ENCODE peak calls at places on chromosomes 6 and 20, in four cellular contexts. Y, H, Q and N are unnamed samples.

GRCh38 chr6:124463271-124463670 is 499.0 kb upstream of the RNF217 start:
- DNase-seq in Y (no peak), H (no peak), Q (no peak), N (no peak)

GRCh38 chr6:143221723-143222122 is 161.0 kb downstream of the AIG1 start:
- DNase-seq in Y (no peak), H (no peak), Q (no peak), N (no peak)

GRCh38 chr20:37925265-37926165 is 22.6 kb downstream of the VSTM2L start:
- DNase-seq in Y (no peak), H (no peak), Q (no peak), N (no peak)

GRCh38 chr6:107652526-107653182 is 162.7 kb downstream of the SOBP start:
- DNase-seq in Y (no peak), H (no peak), Q (no peak), N (no peak)

GRCh38 chr20:45010399-45010828 is 44.1 kb downstream of the STK4 start:
- DNase-seq in Y (no peak), H (no peak), Q (no peak), N (no peak)

GRCh38 chr6:155595264-155595663 is 139.6 kb upstream of the NOX3 start:
- DNase-seq in Y (no peak), H (no peak), Q (no peak), N (no peak)

GRCh38 chr6:111841822-111842221 is 31.4 kb downstream of the FYN start:
- DNase-seq in Y (peak; percentile 60), H (peak; percentile 31), Q (peak; percentile 83), N (no peak)

GRCh38 chr20:40930561-40930960 is 98.1 kb upstream of the TOP1 start:
- DNase-seq in Y (no peak), H (no peak), Q (no peak), N (no peak)

GRCh38 chr6:169950558-169950957 is 199.1 kb downstream of the ERMARD start:
- DNase-seq in Y (no peak), H (peak; percentile 49), Q (peak; percentile 54), N (no peak)

GRCh38 chr6:82766476-82766875 is 299.2 kb downstream of the UBE3D start:
- DNase-seq in Y (no peak), H (no peak), Q (no peak), N (no peak)

GRCh38 chr6:135144678-135145508 is 36.2 kb upstream of the MYB start:
- DNase-seq in Y (no peak), H (no peak), Q (no peak), N (peak; percentile 30)

GRCh38 chr6:52155791-52156576 is 30.2 kb upstream of the IL17A start:
- DNase-seq in Y (peak; percentile 87), H (no peak), Q (no peak), N (no peak)

GRCh38 chr6:43702522-43703440 is 15.2 kb upstream of the MRPS18A start:
- DNase-seq in Y (no peak), H (peak; percentile 93), Q (peak; percentile 92), N (peak; percentile 80)

GRCh38 chr6:117502580-117502979 is 20.1 kb downstream of the DCBLD1 start:
- DNase-seq in Y (no peak), H (no peak), Q (no peak), N (no peak)

GRCh38 chr6:25490018-25490865 is 161.8 kb upstream of the SCGN start:
- DNase-seq in Y (peak; percentile 42), H (peak; percentile 83), Q (peak; percentile 91), N (peak; percentile 90)

GRCh38 chr6:87697581-87698552 is 4.2 kb downstream of the AKIRIN2 start:
- DNase-seq in Y (no peak), H (no peak), Q (no peak), N (no peak)
- H3K4me1 ChIP-seq in Y (peaks cover 11% of the 10 kb centered on the region), H (peaks cover 68% of the 10 kb centered on the region), Q (no peaks in the 10 kb centered on the region), N (peaks cover 6% of the 10 kb centered on the region)

DNA sequence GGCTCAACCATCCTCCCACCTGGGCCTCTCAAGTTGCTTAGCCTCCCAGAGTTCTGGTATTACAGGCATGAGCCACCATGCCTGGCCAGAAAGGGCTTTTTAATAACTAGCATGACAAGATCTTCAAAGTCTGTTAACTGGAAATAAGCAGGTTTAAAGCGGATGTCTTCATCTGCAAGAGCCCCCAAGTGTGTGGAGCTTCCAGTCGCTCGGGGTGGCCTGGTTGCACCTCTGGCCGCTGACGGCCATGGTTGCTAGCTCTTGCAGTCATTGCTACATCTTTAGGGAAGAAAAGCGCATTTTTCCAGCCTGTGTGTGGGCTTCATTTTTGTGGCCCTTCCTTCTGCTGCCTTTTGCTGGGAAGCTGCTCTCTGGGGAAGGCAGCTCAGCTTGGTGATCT is 7.8 kb downstream of the ARFGAP1 start:
- DNase-seq in Y (no peak), H (no peak), Q (no peak), N (no peak)
- H3K36me3 ChIP-seq in Y (peaks cover 16% of the 10 kb centered on the region), H (peaks cover 100% of the 10 kb centered on the region), Q (no peaks in the 10 kb centered on the region), N (peaks cover 16% of the 10 kb centered on the region)

GRCh38 chr20:56687061-56687460 is 58.0 kb downstream of the TFAP2C start:
- DNase-seq in Y (no peak), H (no peak), Q (no peak), N (no peak)

GRCh38 chr20:56688106-56688505 is 59.0 kb downstream of the TFAP2C start:
- DNase-seq in Y (no peak), H (no peak), Q (no peak), N (no peak)

GRCh38 chr20:56685879-56686278 is 56.8 kb downstream of the TFAP2C start:
- DNase-seq in Y (no peak), H (no peak), Q (no peak), N (no peak)

GRCh38 chr20:56683077-56683865 is 54.2 kb downstream of the TFAP2C start:
- DNase-seq in Y (no peak), H (no peak), Q (no peak), N (no peak)
- H3K4me3 ChIP-seq in Y (no peak overlapping the region), H (no peak overlapping the region), Q (no peak overlapping the region), N (no peak overlapping the region)

GRCh38 chr6:34029489-34030280 is 116.2 kb downstream of the GRM4 start:
- DNase-seq in Y (no peak), H (no peak), Q (no peak), N (no peak)

GRCh38 chr6:34027939-34028441 is 117.9 kb downstream of the GRM4 start:
- DNase-seq in Y (no peak), H (no peak), Q (no peak), N (no peak)

GRCh38 chr6:34028691-34029360 is 117.1 kb downstream of the GRM4 start:
- DNase-seq in Y (no peak), H (no peak), Q (no peak), N (no peak)

GRCh38 chr6:34025851-34026250 is 120.0 kb downstream of the GRM4 start:
- DNase-seq in Y (no peak), H (no peak), Q (no peak), N (no peak)

DNA sequence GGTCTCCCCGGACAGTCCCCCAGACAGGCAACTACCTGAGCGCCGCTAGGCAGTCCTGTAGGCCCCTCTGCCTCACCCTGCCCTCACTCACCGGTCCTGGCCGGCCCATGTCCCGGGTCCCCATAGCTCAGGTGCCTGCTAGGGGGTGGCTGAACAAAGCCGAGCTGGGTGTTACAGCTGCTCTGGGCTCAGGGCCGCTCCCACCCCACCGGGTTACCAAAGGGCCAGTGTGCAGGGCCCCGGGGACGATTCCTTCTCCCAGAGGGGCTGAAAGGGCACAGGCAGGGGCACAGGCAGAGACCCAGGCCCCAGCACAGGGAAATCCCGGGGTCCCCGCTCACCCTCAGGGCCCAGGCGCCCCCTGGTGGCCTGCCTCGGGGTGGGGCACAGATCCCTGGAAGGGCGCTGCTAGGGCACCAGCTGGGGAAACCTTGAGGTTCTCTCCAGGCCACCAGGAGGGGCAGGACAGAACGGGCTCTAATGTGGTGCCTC is 118.4 kb downstream of the GRM4 start:
- DNase-seq in Y (no peak), H (peak; percentile 71), Q (peak; percentile 67), N (peak; percentile 56)
- H3K4me1 ChIP-seq in Y (peaks cover 6% of the 10 kb centered on the region), H (peaks cover 21% of the 10 kb centered on the region), Q (no peaks in the 10 kb centered on the region), N (no peaks in the 10 kb centered on the region)

GRCh38 chr20:16500197-16500596 is 73.1 kb downstream of the KIF16B start:
- DNase-seq in Y (no peak), H (no peak), Q (no peak), N (no peak)

GRCh38 chr20:16501236-16501635 is 72.0 kb downstream of the KIF16B start:
- DNase-seq in Y (no peak), H (no peak), Q (no peak), N (no peak)

DNA sequence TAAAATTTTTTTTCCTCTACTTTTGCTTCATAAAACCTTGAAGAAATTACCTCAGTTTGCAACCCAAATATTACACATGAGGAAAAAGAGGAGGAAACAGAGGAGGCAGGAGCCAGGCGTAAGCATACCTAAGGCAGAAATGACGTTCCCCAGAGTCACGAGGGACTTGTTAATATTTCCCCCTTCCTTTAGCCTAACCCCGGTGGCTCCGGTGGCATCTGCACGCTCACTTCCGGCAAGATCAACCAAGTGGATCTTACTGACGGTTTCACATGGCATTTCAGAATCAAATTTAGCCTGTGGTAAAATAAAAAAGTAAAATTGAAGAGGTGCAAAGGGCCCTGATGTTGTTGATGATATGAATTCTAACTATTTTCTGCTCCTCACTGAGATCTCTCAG is 67.4 kb downstream of the KIF16B start:
- DNase-seq in Y (no peak), H (no peak), Q (no peak), N (no peak)
- H3K36me3 ChIP-seq in Y (no peaks in the 10 kb centered on the region), H (peaks cover 75% of the 10 kb centered on the region), Q (no peaks in the 10 kb centered on the region), N (no peaks in the 10 kb centered on the region)

DNA sequence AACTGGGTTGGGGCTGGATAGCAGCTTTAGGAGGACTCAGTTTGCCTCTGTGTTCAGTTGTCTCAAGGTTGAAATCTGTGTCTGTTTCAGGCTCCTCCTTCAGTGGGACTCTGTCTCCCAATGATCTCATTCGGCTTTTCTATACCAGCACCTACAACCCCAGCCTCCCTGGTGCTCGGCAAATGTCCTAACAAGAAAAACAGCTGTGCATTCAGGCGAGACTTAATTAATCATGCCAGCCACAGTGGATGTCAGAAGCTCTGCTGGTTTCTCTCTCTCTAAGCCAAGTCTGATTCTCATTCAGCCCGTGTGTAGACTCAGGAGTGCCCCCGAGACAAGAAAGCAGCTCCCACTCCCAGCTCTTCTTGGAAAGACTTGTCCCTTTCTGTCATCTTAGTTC is 46.8 kb downstream of the SUN5 start:
- DNase-seq in Y (no peak), H (no peak), Q (no peak), N (no peak)
- H3K4me3 ChIP-seq in Y (no peak overlapping the region), H (no peak overlapping the region), Q (no peak overlapping the region), N (no peak overlapping the region)

DNA sequence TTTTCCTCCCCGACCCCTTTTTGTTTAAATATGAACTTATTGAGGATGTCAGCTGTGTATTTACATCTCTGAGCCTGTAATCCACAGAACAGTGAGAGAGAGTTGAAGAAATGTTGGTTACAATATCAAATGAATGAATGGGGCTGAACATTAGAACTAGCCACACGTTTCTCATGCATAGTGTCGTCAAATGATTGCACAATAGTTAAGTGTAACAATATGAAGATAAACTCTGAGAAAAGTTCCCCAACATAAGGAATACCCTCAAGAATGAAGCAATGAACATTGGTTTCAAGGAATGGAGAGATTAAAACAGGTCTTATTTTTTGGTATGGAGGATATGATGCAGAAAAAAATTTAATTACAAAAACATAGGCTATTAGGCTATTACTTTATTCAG is 100.5 kb upstream of the DTNBP1 start:
- DNase-seq in Y (no peak), H (no peak), Q (no peak), N (no peak)
- H3K4me1 ChIP-seq in Y (no peaks in the 10 kb centered on the region), H (peaks cover 15% of the 10 kb centered on the region), Q (peaks cover 4% of the 10 kb centered on the region), N (peaks cover 6% of the 10 kb centered on the region)